ENCODE peak calls at places on chromosomes 5 and 9, in seven cellular contexts. One of them, this sample, is unnamed. For H3K4me1, the result is how much of the 10 kb centered on the place peaks cover.

GRCh38 chr5:158463971-158464370 is 605.0 kb upstream of the CLINT1 start:
- DNase-seq in heart right ventricle: peak
- DNase-seq in MM.1S: no peak
- DNase-seq in stomach: no peak
- DNase-seq in GM23338: no peak
- DNase-seq in mucosa of descending colon: no peak
- DNase-seq in PC-9: no peak
- DNase-seq in this sample: no peak

GRCh38 chr9:113566712-113567071 is 103.2 kb downstream of the RGS3 start:
- DNase-seq in mucosa of descending colon: no peak
- DNase-seq in MM.1S: no peak
- DNase-seq in heart right ventricle: no peak
- DNase-seq in PC-9: no peak
- DNase-seq in GM23338: no peak
- DNase-seq in stomach: peak
- DNase-seq in this sample: no peak

GRCh38 chr9:121434946-121435345 is 64.7 kb downstream of the GGTA1 start:
- DNase-seq in mucosa of descending colon: no peak
- DNase-seq in stomach: no peak
- DNase-seq in PC-9: no peak
- DNase-seq in heart right ventricle: no peak
- DNase-seq in MM.1S: no peak
- DNase-seq in GM23338: no peak
- DNase-seq in this sample: no peak

GRCh38 chr9:106885451-106885850 is 22.5 kb downstream of the ZNF462 start:
- DNase-seq in stomach: no peak
- DNase-seq in PC-9: no peak
- DNase-seq in GM23338: no peak
- DNase-seq in MM.1S: no peak
- DNase-seq in heart right ventricle: no peak
- DNase-seq in mucosa of descending colon: no peak
- DNase-seq in this sample: no peak

GRCh38 chr5:134595458-134595838 is 37.2 kb downstream of the SAR1B start:
- DNase-seq in PC-9: no peak
- DNase-seq in GM23338: no peak
- DNase-seq in MM.1S: no peak
- DNase-seq in mucosa of descending colon: no peak
- DNase-seq in heart right ventricle: no peak
- DNase-seq in stomach: no peak
- DNase-seq in this sample: no peak

GRCh38 chr5:76542887-76543690 is 80.1 kb downstream of the F2RL2 start:
- DNase-seq in GM23338: peak
- DNase-seq in MM.1S: peak
- DNase-seq in PC-9: no peak
- DNase-seq in mucosa of descending colon: peak
- DNase-seq in heart right ventricle: no peak
- DNase-seq in stomach: peak
- DNase-seq in this sample: no peak

GRCh38 chr5:107636555-107636954 is 34.2 kb downstream of the EFNA5 start:
- DNase-seq in MM.1S: no peak
- DNase-seq in mucosa of descending colon: peak
- DNase-seq in heart right ventricle: no peak
- DNase-seq in stomach: no peak
- DNase-seq in GM23338: no peak
- DNase-seq in PC-9: no peak
- DNase-seq in this sample: no peak

GRCh38 chr5:95856501-95856981 is 34.0 kb upstream of the GLRX start:
- DNase-seq in MM.1S: no peak
- DNase-seq in stomach: no peak
- DNase-seq in heart right ventricle: peak
- DNase-seq in GM23338: no peak
- DNase-seq in mucosa of descending colon: no peak
- DNase-seq in PC-9: no peak
- DNase-seq in this sample: no peak

GRCh38 chr9:117247271-117247670 is 167.6 kb downstream of the ASTN2 start:
- DNase-seq in PC-9: no peak
- DNase-seq in stomach: no peak
- DNase-seq in heart right ventricle: no peak
- DNase-seq in mucosa of descending colon: no peak
- DNase-seq in MM.1S: no peak
- DNase-seq in GM23338: peak
- DNase-seq in this sample: no peak

GRCh38 chr5:133865113-133865512 is 103.3 kb downstream of the C5orf15 start:
- DNase-seq in GM23338: no peak
- DNase-seq in heart right ventricle: no peak
- DNase-seq in mucosa of descending colon: no peak
- DNase-seq in stomach: no peak
- DNase-seq in MM.1S: no peak
- DNase-seq in PC-9: no peak
- DNase-seq in this sample: no peak

GRCh38 chr5:17172801-17173200 is 44.6 kb upstream of the BASP1 start:
- DNase-seq in PC-9: no peak
- DNase-seq in heart right ventricle: no peak
- DNase-seq in mucosa of descending colon: no peak
- DNase-seq in MM.1S: no peak
- DNase-seq in stomach: no peak
- DNase-seq in GM23338: no peak
- DNase-seq in this sample: no peak

GRCh38 chr9:74543145-74543544 is 46.0 kb downstream of the RORB start:
- DNase-seq in mucosa of descending colon: no peak
- DNase-seq in heart right ventricle: no peak
- DNase-seq in stomach: no peak
- DNase-seq in PC-9: no peak
- DNase-seq in MM.1S: no peak
- DNase-seq in GM23338: no peak
- DNase-seq in this sample: no peak

GRCh38 chr9:18384066-18384465 is 89.9 kb upstream of the ADAMTSL1 start:
- DNase-seq in stomach: no peak
- DNase-seq in mucosa of descending colon: no peak
- DNase-seq in MM.1S: no peak
- DNase-seq in PC-9: no peak
- DNase-seq in GM23338: no peak
- DNase-seq in heart right ventricle: no peak
- DNase-seq in this sample: no peak

GRCh38 chr9:3332802-3333201 is 193.0 kb downstream of the RFX3 start:
- DNase-seq in mucosa of descending colon: no peak
- DNase-seq in PC-9: no peak
- DNase-seq in stomach: no peak
- DNase-seq in heart right ventricle: no peak
- DNase-seq in GM23338: no peak
- DNase-seq in MM.1S: no peak
- DNase-seq in this sample: no peak

GRCh38 chr9:13532407-13532806 is 252.9 kb upstream of the MPDZ start:
- DNase-seq in MM.1S: no peak
- DNase-seq in GM23338: no peak
- DNase-seq in stomach: no peak
- DNase-seq in PC-9: no peak
- DNase-seq in heart right ventricle: no peak
- DNase-seq in mucosa of descending colon: no peak
- DNase-seq in this sample: no peak

GRCh38 chr5:137073192-137073591 is 425.9 kb downstream of the SPOCK1 start:
- DNase-seq in GM23338: no peak
- DNase-seq in stomach: no peak
- DNase-seq in PC-9: no peak
- DNase-seq in mucosa of descending colon: no peak
- DNase-seq in heart right ventricle: no peak
- DNase-seq in MM.1S: no peak
- DNase-seq in this sample: no peak
- H3K4me3 ChIP-seq in GM23338: no peak
- H3K4me3 ChIP-seq in stomach: no peak
- H3K4me3 ChIP-seq in PC-9: no peak
- H3K4me3 ChIP-seq in mucosa of descending colon: no peak
- H3K4me3 ChIP-seq in heart right ventricle: no peak
- H3K4me3 ChIP-seq in MM.1S: no peak
- H3K4me3 ChIP-seq in this sample: no peak

DNA sequence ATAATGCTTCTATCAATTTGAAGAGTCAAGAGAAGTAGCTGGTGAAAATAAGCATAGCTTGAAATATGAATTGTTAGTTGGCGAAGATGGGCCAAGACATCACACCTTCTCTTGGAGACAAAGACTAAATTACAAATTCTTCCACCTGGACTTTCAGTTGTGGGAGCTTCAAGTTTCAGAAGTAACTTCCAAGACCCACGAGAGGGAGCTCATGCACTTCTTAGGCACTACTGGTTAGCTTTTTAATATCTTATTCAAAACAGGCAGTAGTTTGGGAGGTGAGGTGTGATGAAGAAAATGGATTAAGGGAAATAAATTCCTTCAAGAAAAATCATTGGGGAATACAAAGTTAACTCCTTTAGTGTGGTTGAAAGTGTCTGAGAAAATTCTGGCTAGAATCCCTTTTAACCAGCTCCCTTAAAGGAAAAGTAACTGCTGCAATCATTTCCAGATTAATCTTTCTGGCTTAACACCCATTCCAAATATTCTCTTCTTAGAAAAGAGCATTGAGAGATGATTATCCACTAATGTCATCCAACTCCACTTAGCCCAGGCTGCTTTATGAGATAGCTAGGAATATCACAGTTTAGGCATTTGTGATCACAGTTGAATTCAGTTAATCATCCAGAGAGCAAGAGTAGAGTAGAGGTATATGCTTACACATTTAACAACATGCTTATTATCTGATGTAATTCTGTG is 139.5 kb upstream of the DMRTA1 start:
- DNase-seq in stomach: peak
- DNase-seq in MM.1S: peak
- DNase-seq in mucosa of descending colon: peak
- DNase-seq in PC-9: peak
- DNase-seq in GM23338: peak
- DNase-seq in heart right ventricle: no peak
- DNase-seq in this sample: no peak
- TF ChIP-seq CTCF in stomach: peak
- TF ChIP-seq CTCF in MM.1S: peak
- TF ChIP-seq CTCF in mucosa of descending colon: no peak
- TF ChIP-seq CTCF in PC-9: peak
- TF ChIP-seq CTCF in GM23338: peak
- TF ChIP-seq CTCF in heart right ventricle: peak
- TF ChIP-seq CTCF in this sample: peak

DNA sequence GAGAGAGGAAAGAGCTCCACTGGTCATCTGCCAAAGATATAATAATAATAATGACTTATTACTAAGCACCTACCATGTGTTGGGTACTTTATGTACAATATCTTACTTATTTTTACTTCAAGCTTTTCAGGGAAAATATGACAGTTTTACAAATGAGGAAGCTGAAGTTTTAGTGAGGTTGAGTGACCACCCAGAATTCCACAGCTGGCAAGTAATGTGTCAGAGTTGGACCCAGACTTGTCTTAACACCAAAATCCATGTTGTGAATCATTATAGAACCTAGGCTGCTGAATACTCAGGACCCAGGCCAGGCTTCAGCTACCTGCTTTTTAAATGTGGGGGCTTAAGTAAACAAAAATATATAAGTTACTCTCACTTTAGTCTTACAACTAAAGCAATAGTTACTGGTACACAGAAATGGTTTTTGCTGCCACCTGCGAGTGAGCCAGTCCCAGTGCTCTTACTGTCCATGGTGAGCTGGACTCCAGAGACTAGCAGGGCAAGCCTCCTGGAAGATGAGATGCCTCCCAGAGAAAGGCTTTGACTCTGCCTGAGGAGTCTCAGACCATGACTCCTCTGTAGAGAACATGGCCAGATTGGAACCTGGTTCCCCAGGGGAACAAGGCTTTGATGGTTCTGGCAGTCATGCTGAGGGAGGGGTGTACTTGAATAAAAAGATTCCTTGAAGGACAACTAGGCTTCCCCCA is 29.9 kb downstream of the RUSC2 start:
- DNase-seq in heart right ventricle: no peak
- DNase-seq in MM.1S: no peak
- DNase-seq in mucosa of descending colon: no peak
- DNase-seq in PC-9: no peak
- DNase-seq in GM23338: no peak
- DNase-seq in stomach: no peak
- DNase-seq in this sample: no peak
- H3K4me1 ChIP-seq in heart right ventricle: half or more
- H3K4me1 ChIP-seq in MM.1S: under half
- H3K4me1 ChIP-seq in mucosa of descending colon: under half
- H3K4me1 ChIP-seq in PC-9: half or more
- H3K4me1 ChIP-seq in GM23338: under half
- H3K4me1 ChIP-seq in stomach: half or more
- H3K4me1 ChIP-seq in this sample: half or more

DNA sequence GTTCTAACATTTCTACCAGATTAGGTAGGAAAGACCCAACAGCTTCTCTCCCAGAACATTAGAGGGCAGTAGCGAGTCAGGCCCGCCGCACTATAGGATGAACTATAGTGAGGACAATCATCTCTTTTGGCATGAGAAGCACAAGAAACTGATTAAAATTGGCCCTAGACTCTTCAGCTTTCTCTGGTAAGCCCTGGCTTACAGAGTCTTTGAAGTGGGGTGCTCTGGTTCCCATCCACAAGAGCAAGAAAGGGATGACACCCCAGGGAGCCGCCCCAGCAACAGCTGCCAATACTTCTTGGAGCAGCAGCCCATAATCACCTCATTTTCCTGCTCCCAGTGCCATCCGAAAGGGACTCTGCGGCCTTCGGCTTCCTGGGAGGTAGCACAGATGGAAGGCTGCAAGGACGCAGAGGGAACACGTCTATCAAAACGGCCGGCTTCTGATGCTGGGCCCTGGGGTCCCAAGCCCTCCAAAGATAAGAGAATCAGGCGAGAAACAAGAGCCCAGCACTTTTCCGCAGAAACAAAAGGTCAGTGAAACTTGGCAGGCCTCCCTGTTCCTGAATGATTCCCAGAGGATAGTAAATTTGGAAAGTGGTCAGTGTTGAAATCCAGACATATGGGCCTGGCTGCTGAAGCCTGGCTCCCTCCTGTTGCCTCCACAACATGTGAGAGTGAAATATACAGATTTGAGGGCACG is 69.3 kb downstream of the HSD17B3 start:
- DNase-seq in GM23338: peak
- DNase-seq in MM.1S: peak
- DNase-seq in mucosa of descending colon: peak
- DNase-seq in heart right ventricle: peak
- DNase-seq in PC-9: peak
- DNase-seq in stomach: no peak
- DNase-seq in this sample: no peak
- H3K4me3 ChIP-seq in GM23338: no peak
- H3K4me3 ChIP-seq in MM.1S: no peak
- H3K4me3 ChIP-seq in mucosa of descending colon: no peak
- H3K4me3 ChIP-seq in heart right ventricle: peak
- H3K4me3 ChIP-seq in PC-9: no peak
- H3K4me3 ChIP-seq in stomach: peak
- H3K4me3 ChIP-seq in this sample: no peak

GRCh38 chr5:172939045-172939444 is 20.2 kb upstream of the RPL26L1 start:
- DNase-seq in MM.1S: no peak
- DNase-seq in stomach: no peak
- DNase-seq in heart right ventricle: no peak
- DNase-seq in mucosa of descending colon: peak
- DNase-seq in PC-9: peak
- DNase-seq in GM23338: peak
- DNase-seq in this sample: no peak
- TF ChIP-seq CTCF in MM.1S: peak
- TF ChIP-seq CTCF in stomach: no peak
- TF ChIP-seq CTCF in heart right ventricle: peak
- TF ChIP-seq CTCF in mucosa of descending colon: no peak
- TF ChIP-seq CTCF in PC-9: peak
- TF ChIP-seq CTCF in GM23338: peak
- TF ChIP-seq CTCF in this sample: no peak

DNA sequence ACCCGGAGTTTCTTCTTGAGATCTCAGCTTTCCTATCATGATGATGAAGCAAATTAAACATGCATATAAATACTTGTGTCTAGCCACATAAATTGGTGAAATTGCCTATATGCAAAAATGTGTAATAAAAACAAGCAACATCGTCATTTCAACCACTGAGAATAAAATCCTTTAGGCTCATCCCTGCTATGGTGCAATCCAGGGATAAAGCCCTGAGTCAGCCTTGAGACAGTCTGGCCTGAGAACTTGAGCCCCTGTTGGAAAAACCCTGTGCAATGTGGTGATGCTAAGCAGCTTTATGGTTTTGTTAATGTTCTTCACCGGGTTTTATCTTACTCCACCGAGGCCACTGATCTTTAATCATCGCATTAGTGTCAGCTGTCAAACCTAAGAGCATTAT is 170.5 kb downstream of the DCP2 start:
- DNase-seq in PC-9: no peak
- DNase-seq in stomach: no peak
- DNase-seq in heart right ventricle: no peak
- DNase-seq in mucosa of descending colon: no peak
- DNase-seq in GM23338: no peak
- DNase-seq in MM.1S: no peak
- DNase-seq in this sample: no peak
- H3K4me1 ChIP-seq in PC-9: under half
- H3K4me1 ChIP-seq in stomach: under half
- H3K4me1 ChIP-seq in heart right ventricle: under half
- H3K4me1 ChIP-seq in mucosa of descending colon: under half
- H3K4me1 ChIP-seq in GM23338: under half
- H3K4me1 ChIP-seq in MM.1S: under half
- H3K4me1 ChIP-seq in this sample: under half

This sample was measured in esophagus squamous epithelium.